ENCODE peak calls at places on chromosome 4, in four cellular contexts. One of them, this sample, is unnamed.
A peak's percentile ranks its signal among the peaks of the same experiment; 100 is the strongest.

GRCh38 chr4:137510866-137511265 is 21.4 kb downstream of the PCDH18 start:
- DNase-seq in uterus: peak; percentile 39
- DNase-seq in endothelial cell: no peak
- DNase-seq in heart left ventricle: no peak
- DNase-seq in this sample: no peak

GRCh38 chr4:183200453-183200852 is 101.4 kb downstream of the WWC2 start:
- DNase-seq in endothelial cell: no peak
- DNase-seq in uterus: peak; percentile 25
- DNase-seq in heart left ventricle: peak; percentile 67
- DNase-seq in this sample: no peak

GRCh38 chr4:138311771-138312535 is 69.8 kb upstream of the SLC7A11 start:
- DNase-seq in endothelial cell: no peak
- DNase-seq in uterus: no peak
- DNase-seq in heart left ventricle: no peak
- DNase-seq in this sample: no peak

GRCh38 chr4:67929447-67929846 is 33.8 kb downstream of the TMPRSS11A start:
- DNase-seq in endothelial cell: no peak
- DNase-seq in uterus: no peak
- DNase-seq in heart left ventricle: no peak
- DNase-seq in this sample: no peak

GRCh38 chr4:72418458-72418857 is 150.6 kb downstream of the ADAMTS3 start:
- DNase-seq in endothelial cell: no peak
- DNase-seq in heart left ventricle: peak; percentile 64
- DNase-seq in uterus: peak; percentile 50
- DNase-seq in this sample: no peak

GRCh38 chr4:36399762-36400353 is 118.4 kb downstream of the DTHD1 start:
- DNase-seq in heart left ventricle: no peak
- DNase-seq in uterus: no peak
- DNase-seq in endothelial cell: peak; percentile 41
- DNase-seq in this sample: no peak

GRCh38 chr4:31325300-31325699 is 605.1 kb downstream of the PCDH7 start:
- DNase-seq in endothelial cell: no peak
- DNase-seq in uterus: no peak
- DNase-seq in heart left ventricle: no peak
- DNase-seq in this sample: no peak

GRCh38 chr4:37157403-37158167 is 87.0 kb upstream of the NWD2 start:
- DNase-seq in uterus: no peak
- DNase-seq in heart left ventricle: no peak
- DNase-seq in endothelial cell: peak; percentile 3
- DNase-seq in this sample: no peak

GRCh38 chr4:15755321-15755750 is 22.8 kb upstream of the CD38 start:
- DNase-seq in heart left ventricle: no peak
- DNase-seq in endothelial cell: no peak
- DNase-seq in uterus: no peak
- DNase-seq in this sample: no peak

GRCh38 chr4:107034982-107035710 is 967 bp downstream of the DKK2 start:
- DNase-seq in endothelial cell: peak; percentile 51
- DNase-seq in uterus: peak; percentile 13
- DNase-seq in heart left ventricle: peak; percentile 47
- DNase-seq in this sample: peak; percentile 72

GRCh38 chr4:156771171-156771837 is 200.3 kb downstream of the PDGFC start:
- DNase-seq in uterus: peak; percentile 13
- DNase-seq in heart left ventricle: no peak
- DNase-seq in endothelial cell: no peak
- DNase-seq in this sample: no peak

GRCh38 chr4:2266181-2266580 is 4.3 kb upstream of the MXD4 start:
- DNase-seq in heart left ventricle: peak; percentile 83
- DNase-seq in endothelial cell: no peak
- DNase-seq in uterus: peak; percentile 77
- DNase-seq in this sample: no peak

GRCh38 chr4:139768366-139768765 is 102.7 kb downstream of the MGST2 start:
- DNase-seq in endothelial cell: no peak
- DNase-seq in uterus: no peak
- DNase-seq in heart left ventricle: no peak
- DNase-seq in this sample: no peak

GRCh38 chr4:86359944-86360478 is at the start of gene MAPK10:
- DNase-seq in endothelial cell: peak; percentile 63
- DNase-seq in heart left ventricle: peak; percentile 63
- DNase-seq in uterus: peak; percentile 45
- DNase-seq in this sample: peak; percentile 74

GRCh38 chr4:19842471-19842870 is 409.2 kb upstream of the SLIT2 start:
- DNase-seq in uterus: no peak
- DNase-seq in heart left ventricle: no peak
- DNase-seq in endothelial cell: no peak
- DNase-seq in this sample: no peak

GRCh38 chr4:42397635-42398447 is 553 bp downstream of the SHISA3 start:
- DNase-seq in endothelial cell: peak; percentile 36
- DNase-seq in uterus: no peak
- DNase-seq in heart left ventricle: peak; percentile 62
- DNase-seq in this sample: no peak

DNA sequence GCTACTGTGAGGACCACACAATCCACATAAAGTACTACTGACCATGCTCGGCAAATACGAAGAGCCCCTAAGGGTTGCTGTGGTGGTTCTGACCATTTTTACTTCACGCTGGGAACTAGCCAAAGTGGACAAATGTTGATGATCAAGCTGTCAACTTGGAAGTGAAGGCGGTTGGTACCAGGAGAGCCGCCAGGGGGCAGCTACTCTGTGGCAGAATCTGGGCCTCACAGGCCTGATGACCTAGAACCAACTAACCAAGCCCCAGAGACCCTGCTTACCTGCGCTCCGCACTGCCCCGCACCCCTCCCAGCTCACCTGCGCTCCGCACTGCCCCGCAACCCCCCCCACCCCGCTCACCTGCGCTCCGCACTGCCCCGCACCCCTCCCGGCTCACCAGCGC is 5.6 kb downstream of the GAK start:
- DNase-seq in uterus: no peak
- DNase-seq in heart left ventricle: no peak
- DNase-seq in endothelial cell: peak; percentile 69
- DNase-seq in this sample: no peak
- TF ChIP-seq CTCF in uterus: no peak
- TF ChIP-seq CTCF in heart left ventricle: no peak
- TF ChIP-seq CTCF in endothelial cell: peak; percentile 40
- TF ChIP-seq CTCF in this sample: peak; percentile 70

GRCh38 chr4:56048621-56049427 is 100.1 kb downstream of the CEP135 start:
- DNase-seq in endothelial cell: peak; percentile 76
- DNase-seq in uterus: peak; percentile 35
- DNase-seq in heart left ventricle: peak; percentile 79
- DNase-seq in this sample: peak; percentile 86
- TF ChIP-seq CTCF in endothelial cell: peak; percentile 15
- TF ChIP-seq CTCF in uterus: peak; percentile 40
- TF ChIP-seq CTCF in heart left ventricle: no peak
- TF ChIP-seq CTCF in this sample: peak; percentile 59

GRCh38 chr4:119242417-119242816 is 29.9 kb downstream of the USP53 start:
- DNase-seq in endothelial cell: no peak
- DNase-seq in heart left ventricle: no peak
- DNase-seq in uterus: no peak
- DNase-seq in this sample: no peak

GRCh38 chr4:119244344-119244743 is 31.8 kb downstream of the USP53 start:
- DNase-seq in uterus: no peak
- DNase-seq in endothelial cell: no peak
- DNase-seq in heart left ventricle: no peak
- DNase-seq in this sample: no peak

GRCh38 chr4:119243868-119244267 is 31.4 kb downstream of the USP53 start:
- DNase-seq in uterus: no peak
- DNase-seq in heart left ventricle: no peak
- DNase-seq in endothelial cell: no peak
- DNase-seq in this sample: no peak

GRCh38 chr4:119246177-119246576 is 33.7 kb downstream of the USP53 start:
- DNase-seq in heart left ventricle: no peak
- DNase-seq in uterus: no peak
- DNase-seq in endothelial cell: no peak
- DNase-seq in this sample: no peak

GRCh38 chr4:119244832-119245231 is 32.3 kb downstream of the USP53 start:
- DNase-seq in heart left ventricle: no peak
- DNase-seq in uterus: no peak
- DNase-seq in endothelial cell: no peak
- DNase-seq in this sample: no peak
- TF ChIP-seq CTCF in heart left ventricle: no peak
- TF ChIP-seq CTCF in uterus: no peak
- TF ChIP-seq CTCF in endothelial cell: no peak
- TF ChIP-seq CTCF in this sample: no peak

GRCh38 chr4:102055805-102056204 is 265.3 kb downstream of the BANK1 start:
- DNase-seq in heart left ventricle: no peak
- DNase-seq in endothelial cell: no peak
- DNase-seq in uterus: no peak
- DNase-seq in this sample: no peak
- TF ChIP-seq CTCF in heart left ventricle: no peak
- TF ChIP-seq CTCF in endothelial cell: peak; percentile 30
- TF ChIP-seq CTCF in uterus: no peak
- TF ChIP-seq CTCF in this sample: peak; percentile 65

GRCh38 chr4:7721984-7722551 is 217.6 kb downstream of the AFAP1 start:
- DNase-seq in heart left ventricle: no peak
- DNase-seq in uterus: no peak
- DNase-seq in endothelial cell: peak; percentile 24
- DNase-seq in this sample: no peak
- TF ChIP-seq CTCF in heart left ventricle: peak; percentile 24
- TF ChIP-seq CTCF in uterus: no peak
- TF ChIP-seq CTCF in endothelial cell: no peak
- TF ChIP-seq CTCF in this sample: peak; percentile 31

DNA sequence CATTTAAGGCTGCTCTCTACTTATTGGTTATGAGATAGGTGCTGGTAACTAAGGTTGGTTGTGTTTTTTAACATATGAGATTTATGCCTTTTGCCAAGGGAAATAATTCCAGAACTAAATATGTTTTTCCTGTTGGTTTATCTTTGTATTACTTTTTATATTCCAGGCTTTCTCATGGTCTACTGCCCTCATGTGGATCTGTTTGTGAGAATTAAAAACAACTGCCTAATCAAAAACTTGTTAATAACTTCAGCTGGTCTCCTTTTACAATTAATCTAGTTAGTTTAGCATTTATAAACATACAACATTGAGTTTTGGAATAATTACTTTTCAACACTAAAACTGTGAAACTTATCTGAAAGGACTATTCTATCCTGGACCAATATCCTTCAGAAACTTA is 1208.3 kb downstream of the ADGRL3 start:
- DNase-seq in uterus: no peak
- DNase-seq in endothelial cell: no peak
- DNase-seq in heart left ventricle: no peak
- DNase-seq in this sample: no peak
- TF ChIP-seq CTCF in uterus: no peak
- TF ChIP-seq CTCF in endothelial cell: no peak
- TF ChIP-seq CTCF in heart left ventricle: peak; percentile 27
- TF ChIP-seq CTCF in this sample: peak; percentile 32

DNA sequence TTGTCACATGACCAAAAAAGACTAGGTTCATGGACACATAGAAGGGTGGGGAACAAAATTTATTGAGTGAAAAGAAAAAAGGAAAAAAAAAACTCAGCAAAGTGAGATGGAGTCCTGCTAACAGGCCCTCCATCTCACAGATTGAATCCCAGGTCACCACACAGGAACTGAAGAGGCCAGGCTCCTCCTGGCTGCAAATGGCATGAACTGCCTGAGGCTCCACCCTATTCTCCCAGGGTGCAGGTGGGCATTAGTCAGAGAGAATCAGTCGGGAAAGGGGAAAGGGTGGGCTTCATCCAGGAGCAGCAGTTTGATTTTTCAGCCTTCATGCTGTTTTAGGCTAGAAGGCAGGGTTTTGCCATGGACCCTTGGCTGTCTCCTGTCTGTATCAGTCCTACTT is 128.5 kb upstream of the GRID2 start:
- DNase-seq in endothelial cell: no peak
- DNase-seq in heart left ventricle: no peak
- DNase-seq in uterus: no peak
- DNase-seq in this sample: no peak
- TF ChIP-seq CTCF in endothelial cell: no peak
- TF ChIP-seq CTCF in heart left ventricle: no peak
- TF ChIP-seq CTCF in uterus: no peak
- TF ChIP-seq CTCF in this sample: no peak

DNA sequence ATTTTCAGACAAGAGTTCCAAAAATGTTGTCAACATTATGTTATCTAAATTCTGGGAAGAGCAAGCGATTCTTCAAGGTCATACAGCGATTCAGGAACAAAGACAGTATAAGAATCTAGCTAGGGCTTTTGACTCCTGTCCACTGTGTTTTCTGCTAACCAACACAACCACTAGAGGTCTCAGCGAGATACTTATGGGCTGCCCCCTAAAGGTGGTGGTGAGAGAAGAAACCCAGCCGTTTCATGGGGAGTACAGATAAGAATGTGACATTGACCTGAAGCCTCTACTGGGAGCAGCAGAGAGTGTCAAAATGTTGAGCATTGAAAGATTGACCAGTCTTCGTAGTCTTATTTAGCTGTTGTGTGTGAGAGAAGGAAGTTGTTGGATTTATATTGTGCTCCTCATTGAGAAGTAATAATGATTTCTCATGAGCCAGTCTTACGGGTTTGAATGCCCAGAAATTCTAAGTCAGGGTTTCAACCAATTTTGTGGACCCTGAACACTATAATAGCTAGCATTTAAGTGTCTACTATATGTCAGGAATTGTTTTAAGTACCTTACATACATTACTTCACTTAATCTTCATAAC is 168.3 kb downstream of the SPRY1 start:
- DNase-seq in uterus: no peak
- DNase-seq in heart left ventricle: no peak
- DNase-seq in endothelial cell: peak; percentile 62
- DNase-seq in this sample: no peak
- TF ChIP-seq CTCF in uterus: peak; percentile 44
- TF ChIP-seq CTCF in heart left ventricle: peak; percentile 76
- TF ChIP-seq CTCF in endothelial cell: peak; percentile 55
- TF ChIP-seq CTCF in this sample: peak; percentile 80

GRCh38 chr4:119087121-119087520 is 48.5 kb upstream of the MYOZ2 start:
- DNase-seq in endothelial cell: no peak
- DNase-seq in uterus: no peak
- DNase-seq in heart left ventricle: no peak
- DNase-seq in this sample: no peak
- TF ChIP-seq CTCF in endothelial cell: no peak
- TF ChIP-seq CTCF in uterus: peak; percentile 22
- TF ChIP-seq CTCF in heart left ventricle: peak; percentile 52
- TF ChIP-seq CTCF in this sample: peak; percentile 16

This sample was measured in type B pancreatic cell.